ENCODE peak calls at places on chromosomes 6 and 20, in six cellular contexts. K, F, D, G, C and U are unnamed samples.
A peak's percentile ranks its signal among the peaks of the same experiment; 100 is the strongest.

GRCh38 chr6:30555428-30556005 is 772 bp downstream of the GNL1 start:
- DNase-seq in K (peak; percentile 87), F (peak; percentile 23), D (peak; percentile 87), G (peak; percentile 20), C (peak; percentile 65), U (no peak)

GRCh38 chr6:939047-939363 is 246.1 kb upstream of the EXOC2 start:
- DNase-seq in K (no peak), F (no peak), D (no peak), G (no peak), C (no peak), U (no peak)

GRCh38 chr6:127516676-127517273 is 2.4 kb downstream of the MTCL3 start:
- DNase-seq in K (no peak), F (peak; percentile 57), D (no peak), G (peak; percentile 41), C (peak; percentile 45), U (no peak)

GRCh38 chr20:23596856-23597255 is 8.9 kb downstream of the CST9 start:
- DNase-seq in K (no peak), F (no peak), D (no peak), G (no peak), C (no peak), U (no peak)

GRCh38 chr6:143970827-143971226 is 37.2 kb downstream of the PLAGL1 start:
- DNase-seq in K (no peak), F (no peak), D (no peak), G (peak; percentile 16), C (no peak), U (no peak)

GRCh38 chr20:4099905-4100675 is 84.7 kb upstream of the RNF24 start:
- DNase-seq in K (no peak), F (peak; percentile 48), D (no peak), G (no peak), C (no peak), U (no peak)

GRCh38 chr6:95091823-95092436 is 485.4 kb upstream of the MANEA start:
- DNase-seq in K (no peak), F (peak; percentile 72), D (no peak), G (no peak), C (peak; percentile 39), U (no peak)

GRCh38 chr20:57080796-57081195 is 185.6 kb downstream of the BMP7 start:
- DNase-seq in K (no peak), F (no peak), D (no peak), G (no peak), C (no peak), U (no peak)

GRCh38 chr6:163438940-163439335 is 24.4 kb downstream of the QKI start:
- DNase-seq in K (no peak), F (no peak), D (no peak), G (peak; percentile 56), C (no peak), U (no peak)

GRCh38 chr20:46031701-46032254 is 2.8 kb downstream of the SLC12A5 start:
- DNase-seq in K (no peak), F (no peak), D (no peak), G (no peak), C (no peak), U (no peak)
- TF ChIP-seq POLR2A in K (no peak), F (no peak), D (no peak), G (no peak), C (no peak), U (no peak)

DNA sequence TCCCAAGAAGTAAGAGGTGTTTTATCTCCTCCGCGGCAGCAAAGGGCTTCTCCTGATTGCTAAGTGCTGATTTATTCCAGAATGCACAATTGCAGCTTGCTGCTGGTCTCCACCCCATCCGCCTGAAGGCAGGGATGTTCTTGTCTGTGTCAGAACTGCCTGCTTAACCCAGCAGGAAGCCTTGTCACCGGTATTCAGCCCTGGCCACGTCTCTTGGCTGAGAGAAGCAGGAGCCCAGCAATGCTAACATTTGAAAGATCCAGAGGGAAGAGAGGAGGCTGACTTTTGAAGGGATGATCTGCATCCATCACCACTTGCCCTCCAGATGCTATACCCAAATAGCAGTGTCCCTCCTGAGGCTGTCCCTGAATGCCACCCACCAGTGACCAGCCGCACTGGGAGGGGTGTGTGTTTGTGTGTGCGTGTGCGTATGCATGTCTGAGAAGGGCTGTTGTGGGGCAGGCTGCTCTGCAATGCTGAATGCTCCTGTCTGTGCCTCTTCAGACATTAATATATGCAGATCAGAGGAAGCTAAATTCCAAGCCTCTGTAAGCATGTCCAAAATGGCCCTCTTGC is 4.0 kb downstream of the SCML4 start:
- DNase-seq in K (no peak), F (peak; percentile 1), D (no peak), G (no peak), C (no peak), U (no peak)
- H3K4me3 ChIP-seq in K (peak overlapping the region; percentile 33), F (peak overlapping the region; percentile 8), D (no peak overlapping the region), G (peak overlapping the region; percentile 31), C (no peak overlapping the region), U (peak overlapping the region; percentile 21)

DNA sequence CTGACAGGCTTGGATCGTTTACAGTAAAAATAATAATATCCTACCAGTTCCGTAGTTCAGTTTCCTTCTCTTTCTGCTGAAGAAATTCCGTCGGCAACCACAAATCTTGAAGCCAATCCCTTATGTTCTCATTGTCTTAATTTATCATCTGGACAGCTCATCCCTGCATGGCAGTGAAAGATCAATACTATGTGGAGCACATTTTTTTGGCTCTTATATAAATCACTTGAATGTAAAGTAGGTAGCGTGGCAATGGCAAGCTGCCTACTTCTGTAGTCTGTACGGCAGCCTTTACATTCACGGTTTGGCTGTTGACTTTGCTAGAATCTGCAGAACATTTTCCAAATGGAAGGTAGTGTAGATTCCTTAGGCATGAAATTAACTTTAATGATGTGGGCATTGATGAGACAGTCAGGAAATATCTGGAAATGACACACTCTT is 142.8 kb downstream of the WDR27 start:
- DNase-seq in K (no peak), F (peak; percentile 37), D (no peak), G (no peak), C (peak; percentile 49), U (no peak)
- TF ChIP-seq POLR2A in K (no peak), F (no peak), D (no peak), G (no peak), C (no peak), U (no peak)

GRCh38 chr6:2767327-2767985 is 2.3 kb downstream of the WRNIP1 start:
- DNase-seq in K (no peak), F (no peak), D (no peak), G (no peak), C (peak; percentile 59), U (no peak)

GRCh38 chr6:2768125-2768524 is 2.9 kb downstream of the WRNIP1 start:
- DNase-seq in K (no peak), F (no peak), D (no peak), G (no peak), C (peak; percentile 35), U (no peak)

GRCh38 chr6:2770171-2770570 is 5.0 kb downstream of the WRNIP1 start:
- DNase-seq in K (no peak), F (no peak), D (no peak), G (no peak), C (peak; percentile 79), U (no peak)

GRCh38 chr6:2766767-2767314 is 1.6 kb downstream of the WRNIP1 start:
- DNase-seq in K (no peak), F (peak; percentile 28), D (no peak), G (no peak), C (no peak), U (no peak)

GRCh38 chr6:2768696-2769095 is 3.5 kb downstream of the WRNIP1 start:
- DNase-seq in K (no peak), F (no peak), D (no peak), G (no peak), C (peak; percentile 43), U (no peak)
- H3K4me3 ChIP-seq in K (no peak overlapping the region), F (peak overlapping the region; percentile 79), D (no peak overlapping the region), G (no peak overlapping the region), C (peak overlapping the region; percentile 97), U (no peak overlapping the region)

GRCh38 chr20:7708112-7708511 is 232.1 kb downstream of the HAO1 start:
- DNase-seq in K (no peak), F (no peak), D (no peak), G (no peak), C (no peak), U (no peak)
- TF ChIP-seq POLR2A in K (no peak), F (no peak), D (no peak), G (no peak), C (no peak), U (no peak)

GRCh38 chr6:122323361-122323760 is 76.1 kb upstream of the HSF2 start:
- DNase-seq in K (no peak), F (no peak), D (no peak), G (no peak), C (no peak), U (no peak)
- H3K4me3 ChIP-seq in K (peak overlapping the region; percentile 22), F (peak overlapping the region; percentile 76), D (no peak overlapping the region), G (peak overlapping the region; percentile 48), C (peak overlapping the region; percentile 62), U (peak overlapping the region; percentile 31)

GRCh38 chr6:8088886-8089285 is 13.5 kb downstream of the EEF1E1 start:
- DNase-seq in K (no peak), F (no peak), D (no peak), G (no peak), C (no peak), U (no peak)

GRCh38 chr6:8087870-8088269 is 14.5 kb downstream of the EEF1E1 start:
- DNase-seq in K (no peak), F (no peak), D (no peak), G (no peak), C (no peak), U (no peak)

GRCh38 chr6:8086755-8087306 is 15.5 kb downstream of the EEF1E1 start:
- DNase-seq in K (no peak), F (no peak), D (no peak), G (no peak), C (no peak), U (no peak)

GRCh38 chr6:8085053-8085511 is 17.3 kb downstream of the EEF1E1 start:
- DNase-seq in K (no peak), F (peak; percentile 95), D (peak; percentile 54), G (peak; percentile 20), C (peak; percentile 91), U (no peak)

DNA sequence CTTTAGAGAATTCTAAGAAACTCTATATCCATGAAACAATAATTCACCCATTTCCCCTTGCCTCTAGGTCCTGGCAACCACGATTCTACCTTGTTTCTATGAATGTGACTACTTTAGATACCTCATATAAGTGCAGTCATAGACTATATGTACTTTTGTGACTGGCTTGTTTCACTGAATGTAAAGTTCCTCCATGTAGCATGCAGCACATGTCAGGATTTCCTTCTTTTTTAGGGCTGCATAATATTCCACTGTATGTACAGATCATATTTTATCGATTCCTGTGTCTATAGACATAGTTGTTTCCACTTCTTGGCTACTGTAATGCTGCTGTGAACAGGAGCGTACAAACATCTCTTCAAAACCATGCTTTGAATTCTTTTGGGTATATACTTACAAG is 11.7 kb downstream of the EEF1E1 start:
- DNase-seq in K (no peak), F (no peak), D (no peak), G (no peak), C (no peak), U (no peak)
- TF ChIP-seq POLR2A in K (no peak), F (no peak), D (no peak), G (no peak), C (no peak), U (no peak)

GRCh38 chr6:26269406-26270120 is 95.4 kb upstream of the BTN3A2 start:
- DNase-seq in K (no peak), F (no peak), D (no peak), G (no peak), C (no peak), U (no peak)
- H3K4me3 ChIP-seq in K (no peak overlapping the region), F (no peak overlapping the region), D (no peak overlapping the region), G (no peak overlapping the region), C (peak overlapping the region; percentile 77), U (no peak overlapping the region)

GRCh38 chr6:99568103-99568933 is at the start of gene CCNC:
- DNase-seq in K (peak; percentile 97), F (peak; percentile 96), D (peak; percentile 95), G (peak; percentile 88), C (peak; percentile 98), U (peak; percentile 96)
- TF ChIP-seq POLR2A in K (peak; percentile 69), F (peak; percentile 91), D (peak; percentile 51), G (peak; percentile 37), C (peak; percentile 92), U (no peak)